ENCODE peak calls at places on chromosomes 5 and 9, in four cellular contexts. B, L, D and T are unnamed samples.
A peak's percentile ranks its signal among the peaks of the same experiment; 100 is the strongest.

GRCh38 chr5:55997742-55998351 is 3.1 kb upstream of the IL6ST start:
- DNase-seq in B (no peak), L (peak; percentile 92), D (peak; percentile 95), T (no peak)

GRCh38 chr9:92535940-92536850 is at the start of gene ECM2:
- DNase-seq in B (no peak), L (no peak), D (peak; percentile 68), T (no peak)

GRCh38 chr9:37430841-37431597 is 8.5 kb downstream of the GRHPR start:
- DNase-seq in B (no peak), L (no peak), D (no peak), T (peak; percentile 83)

GRCh38 chr9:36074870-36075532 is 38.3 kb downstream of the RECK start:
- DNase-seq in B (no peak), L (peak; percentile 72), D (peak; percentile 83), T (peak; percentile 17)

GRCh38 chr5:82100303-82101077 is 128.7 kb downstream of the ATG10 start:
- DNase-seq in B (no peak), L (peak; percentile 96), D (peak; percentile 28), T (no peak)

GRCh38 chr9:31089822-31090221 is 1294.6 kb upstream of the ACO1 start:
- DNase-seq in B (no peak), L (peak; percentile 89), D (peak; percentile 12), T (no peak)

GRCh38 chr9:136602193-136602885 is 56.5 kb upstream of the NOTCH1 start:
- DNase-seq in B (no peak), L (no peak), D (no peak), T (no peak)

GRCh38 chr5:60960591-60960990 is 15.6 kb downstream of the NDUFAF2 start:
- DNase-seq in B (peak; percentile 19), L (peak; percentile 12), D (peak; percentile 37), T (no peak)

GRCh38 chr9:131714161-131714646 is 25.7 kb downstream of the RAPGEF1 start:
- DNase-seq in B (no peak), L (peak; percentile 83), D (peak; percentile 92), T (no peak)

GRCh38 chr5:11511878-11512277 is 392.4 kb downstream of the CTNND2 start:
- DNase-seq in B (no peak), L (no peak), D (no peak), T (peak; percentile 16)

GRCh38 chr5:6488021-6488420 is 39.4 kb downstream of the UBE2QL1 start:
- DNase-seq in B (no peak), L (no peak), D (no peak), T (no peak)

GRCh38 chr9:95127249-95128176 is 190.0 kb downstream of the FANCC start:
- DNase-seq in B (peak; percentile 75), L (peak; percentile 77), D (peak; percentile 72), T (peak; percentile 53)

GRCh38 chr9:94083384-94083783 is 880 bp upstream of the PTPDC1 start:
- DNase-seq in B (no peak), L (no peak), D (no peak), T (no peak)

GRCh38 chr5:139746691-139747582 is 48.7 kb upstream of the PSD2 start:
- DNase-seq in B (peak; percentile 38), L (peak; percentile 90), D (peak; percentile 57), T (no peak)

GRCh38 chr5:2762744-2763532 is 11.5 kb upstream of the IRX2 start:
- DNase-seq in B (no peak), L (no peak), D (no peak), T (no peak)

GRCh38 chr9:84293001-84293798 is 47.4 kb downstream of the SLC28A3 start:
- DNase-seq in B (peak; percentile 17), L (no peak), D (no peak), T (no peak)

GRCh38 chr9:126459546-126459945 is 132.9 kb downstream of the MVB12B start:
- DNase-seq in B (no peak), L (no peak), D (no peak), T (no peak)

GRCh38 chr9:134344821-134345310 is 18.6 kb downstream of the RXRA start:
- DNase-seq in B (no peak), L (no peak), D (no peak), T (no peak)

GRCh38 chr9:133347515-133347984 is 381 bp downstream of the MED22 start:
- DNase-seq in B (peak; percentile 40), L (peak; percentile 38), D (no peak), T (no peak)

GRCh38 chr9:29422445-29422844 is 1849.2 kb upstream of the C9orf72 start:
- DNase-seq in B (no peak), L (no peak), D (no peak), T (no peak)

GRCh38 chr5:168047669-168048111 is 243.8 kb upstream of the WWC1 start:
- DNase-seq in B (no peak), L (no peak), D (no peak), T (no peak)

GRCh38 chr9:86202338-86202882 is 57.0 kb downstream of the C9orf153 start:
- DNase-seq in B (peak; percentile 24), L (peak; percentile 60), D (peak; percentile 62), T (peak; percentile 16)

GRCh38 chr5:107668933-107669542 is 1.7 kb downstream of the EFNA5 start:
- DNase-seq in B (no peak), L (peak; percentile 28), D (no peak), T (no peak)

GRCh38 chr9:72775570-72775969 is 177.3 kb downstream of the ALDH1A1 start:
- DNase-seq in B (no peak), L (no peak), D (no peak), T (no peak)

GRCh38 chr5:80607832-80608231 is 37.8 kb upstream of the ANKRD34B start:
- DNase-seq in B (no peak), L (no peak), D (no peak), T (peak; percentile 67)

GRCh38 chr5:93117753-93118531 is 463.1 kb downstream of the NR2F1-AS1 start:
- DNase-seq in B (no peak), L (peak; percentile 27), D (peak; percentile 37), T (no peak)

GRCh38 chr9:114501786-114502682 is 3.2 kb downstream of the WHRN start:
- DNase-seq in B (no peak), L (peak; percentile 42), D (peak; percentile 17), T (peak; percentile 48)

GRCh38 chr5:138470322-138471285 is 5.3 kb downstream of the EGR1 start:
- DNase-seq in B (no peak), L (peak; percentile 29), D (no peak), T (no peak)

GRCh38 chr9:135281151-135281550 is 193.7 kb downstream of the OLFM1 start:
- DNase-seq in B (no peak), L (no peak), D (no peak), T (no peak)

GRCh38 chr5:62698756-62699155 is 120.1 kb downstream of the LRRC70 start:
- DNase-seq in B (no peak), L (no peak), D (no peak), T (no peak)

GRCh38 chr9:132776268-132776667 is 101.8 kb downstream of the AK8 start:
- DNase-seq in B (no peak), L (no peak), D (no peak), T (no peak)

GRCh38 chr9:109051733-109052132 is 38.4 kb upstream of the CTNNAL1 start:
- DNase-seq in B (no peak), L (no peak), D (no peak), T (no peak)

GRCh38 chr9:127921592-127922120 is 4.8 kb upstream of the ST6GALNAC4 start:
- DNase-seq in B (peak; percentile 79), L (no peak), D (peak; percentile 55), T (no peak)